ENCODE peak calls at places on chromosome 3, in six cellular contexts. Z is right atrium auricular region, H is dorsolateral prefrontal cortex, B is bronchial epithelial cell, R is lower lobe of right lung, I is colonic mucosa. X is an unnamed sample.

GRCh38 chr3:172256101-172256687 is 192.1 kb downstream of the GHSR start:
- DNase-seq in Z (no peak), H (no peak), B (no peak), R (no peak), I (no peak), X (no peak)

GRCh38 chr3:142285057-142285666 is 59.8 kb upstream of the GK5 start:
- DNase-seq in Z (no peak), H (no peak), B (no peak), R (no peak), I (no peak), X (no peak)

GRCh38 chr3:107710851-107711250 is 188.1 kb downstream of the BBX start:
- DNase-seq in Z (peak; percentile 65), H (no peak), B (peak; percentile 38), R (peak; percentile 57), I (no peak), X (no peak)

GRCh38 chr3:42709621-42710020 is 7.0 kb upstream of the HHATL start:
- DNase-seq in Z (no peak), H (peak; percentile 29), B (no peak), R (peak; percentile 32), I (no peak), X (no peak)

GRCh38 chr3:167861649-167862048 is 126.1 kb downstream of the SERPINI1 start:
- DNase-seq in Z (no peak), H (no peak), B (peak; percentile 81), R (no peak), I (no peak), X (no peak)

GRCh38 chr3:27712136-27713065 is 9.7 kb downstream of the EOMES start:
- DNase-seq in Z (peak; percentile 84), H (no peak), B (peak; percentile 63), R (peak; percentile 78), I (peak; percentile 76), X (peak; percentile 81)

GRCh38 chr3:45236964-45237363 is 10.9 kb upstream of the TMEM158 start:
- DNase-seq in Z (no peak), H (no peak), B (peak; percentile 13), R (no peak), I (no peak), X (no peak)

GRCh38 chr3:97957617-97958311 is 14.5 kb downstream of the RIOX2 start:
- DNase-seq in Z (no peak), H (no peak), B (no peak), R (no peak), I (peak; percentile 25), X (no peak)

GRCh38 chr3:27213450-27213849 is 155.7 kb downstream of the NEK10 start:
- DNase-seq in Z (no peak), H (no peak), B (no peak), R (no peak), I (no peak), X (no peak)

GRCh38 chr3:135138776-135139175 is 343.7 kb downstream of the EPHB1 start:
- DNase-seq in Z (no peak), H (no peak), B (no peak), R (no peak), I (no peak), X (no peak)

GRCh38 chr3:121362035-121362734 is 183.6 kb downstream of the POLQ start:
- DNase-seq in Z (no peak), H (no peak), B (no peak), R (no peak), I (no peak), X (no peak)

GRCh38 chr3:37028329-37028728 is 35.0 kb downstream of the MLH1 start:
- DNase-seq in Z (peak; percentile 78), H (no peak), B (no peak), R (no peak), I (no peak), X (no peak)

GRCh38 chr3:14377838-14378169 is 24.6 kb upstream of the SLC6A6 start:
- DNase-seq in Z (no peak), H (no peak), B (no peak), R (peak; percentile 79), I (no peak), X (no peak)

GRCh38 chr3:104951426-104951825 is 415.3 kb upstream of the ALCAM start:
- DNase-seq in Z (no peak), H (no peak), B (peak; percentile 35), R (no peak), I (no peak), X (no peak)

GRCh38 chr3:56988874-56989433 is 71.5 kb upstream of the SPATA12 start:
- DNase-seq in Z (peak; percentile 84), H (peak; percentile 63), B (peak; percentile 60), R (peak; percentile 60), I (peak; percentile 85), X (peak; percentile 77)

GRCh38 chr3:124883766-124884473 is 3.2 kb downstream of the ITGB5 start:
- DNase-seq in Z (no peak), H (no peak), B (peak; percentile 85), R (no peak), I (no peak), X (no peak)

GRCh38 chr3:17938313-17938712 is 195.9 kb upstream of the TBC1D5 start:
- DNase-seq in Z (no peak), H (no peak), B (no peak), R (no peak), I (no peak), X (no peak)

GRCh38 chr3:24682141-24682547 is 187.5 kb upstream of the THRB start:
- DNase-seq in Z (no peak), H (no peak), B (peak; percentile 77), R (no peak), I (no peak), X (no peak)

GRCh38 chr3:167467848-167468611 is 5.8 kb downstream of the SERPINI2 start:
- DNase-seq in Z (no peak), H (no peak), B (no peak), R (no peak), I (no peak), X (no peak)

GRCh38 chr3:43194490-43195115 is 88.7 kb upstream of the POMGNT2 start:
- DNase-seq in Z (no peak), H (no peak), B (peak; percentile 6), R (no peak), I (peak; percentile 74), X (no peak)

GRCh38 chr3:186476044-186476468 is 68.1 kb downstream of the CRYGS start:
- DNase-seq in Z (no peak), H (peak; percentile 83), B (peak; percentile 40), R (no peak), I (no peak), X (no peak)

GRCh38 chr3:30011237-30011803 is 595.1 kb upstream of the TGFBR2 start:
- DNase-seq in Z (no peak), H (no peak), B (no peak), R (no peak), I (no peak), X (no peak)

DNA sequence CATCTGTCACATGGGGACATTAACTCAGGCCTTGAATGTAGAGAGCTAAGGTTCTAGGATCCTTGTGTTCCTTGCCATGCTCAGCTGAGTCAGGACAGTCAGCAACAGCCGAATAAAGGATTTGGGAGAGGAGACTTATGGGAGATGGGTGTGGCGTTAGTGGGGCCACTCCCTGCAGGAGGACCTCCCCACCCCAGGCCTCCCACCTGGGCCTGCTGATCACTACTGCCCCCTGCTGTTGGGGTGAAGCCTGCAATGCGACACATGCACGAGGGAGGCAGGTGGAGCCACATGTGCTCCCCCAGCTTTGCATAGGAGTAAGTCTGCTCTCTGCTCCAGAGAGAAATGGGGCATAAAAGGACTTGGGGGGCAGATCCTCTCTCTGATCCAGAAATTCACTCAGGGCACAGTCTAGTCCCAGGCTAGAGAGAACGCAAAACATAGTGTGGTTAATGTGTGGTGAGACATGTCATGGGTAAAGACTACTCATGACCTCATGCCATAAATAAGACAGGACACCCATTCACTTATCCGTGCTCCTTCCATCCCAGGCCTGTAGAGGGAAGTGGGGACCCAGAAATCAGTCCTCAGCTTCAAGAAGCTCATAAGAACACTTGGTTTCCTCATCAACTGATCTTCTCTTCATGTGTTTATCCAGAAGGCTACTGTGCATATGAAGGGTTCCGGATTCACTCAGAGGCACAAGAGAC is 19.4 kb downstream of the RBP1 start:
- DNase-seq in Z (peak; percentile 58), H (no peak), B (peak; percentile 47), R (no peak), I (peak; percentile 47), X (peak; percentile 28)
- TF ChIP-seq CTCF in Z (peak; percentile 48), H (peak; percentile 28), B (peak; percentile 51), R (peak; percentile 29), I (peak; percentile 35), X (peak; percentile 39)

DNA sequence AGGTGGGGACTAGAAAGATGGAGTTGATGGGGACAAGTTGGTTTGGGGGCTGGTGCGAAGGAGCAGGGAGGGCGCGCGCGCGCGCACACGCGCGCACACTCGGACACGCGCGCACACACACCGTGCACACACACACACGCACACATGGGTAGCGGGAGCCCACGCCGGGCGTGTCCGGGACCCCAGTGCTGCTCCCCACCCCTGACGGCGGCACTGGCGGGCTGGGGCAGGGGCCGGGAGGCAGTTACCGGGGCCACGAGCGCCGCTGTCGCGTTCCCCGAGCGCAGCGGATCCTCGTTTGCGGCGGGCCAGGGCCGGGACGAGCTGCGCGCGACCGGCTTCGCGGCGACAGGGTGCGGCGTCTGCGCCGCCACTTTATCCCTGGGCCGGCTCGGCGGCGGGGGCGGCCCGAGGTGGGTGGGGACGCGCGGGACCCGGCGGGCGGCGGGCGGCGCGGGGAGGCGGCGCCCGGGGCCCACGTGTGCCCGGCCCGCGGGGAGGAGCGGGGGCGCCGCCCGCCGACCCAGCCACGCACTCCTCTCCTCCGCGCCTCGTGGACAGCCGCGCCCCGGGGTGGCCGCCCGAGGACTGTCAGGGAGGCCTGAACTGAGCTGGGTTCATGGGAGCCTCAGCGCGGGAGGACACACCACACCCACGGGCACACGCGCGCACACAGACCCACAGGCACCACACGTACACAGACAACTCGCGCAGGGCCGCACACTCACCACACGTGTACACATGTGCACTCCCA is 698 bp upstream of the MGLL start:
- DNase-seq in Z (peak; percentile 77), H (no peak), B (no peak), R (peak; percentile 80), I (peak; percentile 64), X (peak; percentile 24)
- TF ChIP-seq CTCF in Z (peak; percentile 70), H (peak; percentile 40), B (peak; percentile 11), R (peak; percentile 18), I (peak; percentile 22), X (no peak)

GRCh38 chr3:130773371-130773770 is 26.7 kb upstream of the PIK3R4 start:
- DNase-seq in Z (no peak), H (no peak), B (no peak), R (no peak), I (no peak), X (no peak)

GRCh38 chr3:130770637-130771036 is 24.0 kb upstream of the PIK3R4 start:
- DNase-seq in Z (no peak), H (no peak), B (no peak), R (no peak), I (no peak), X (no peak)

GRCh38 chr3:130772124-130772523 is 25.5 kb upstream of the PIK3R4 start:
- DNase-seq in Z (no peak), H (no peak), B (no peak), R (no peak), I (no peak), X (no peak)
- TF ChIP-seq CTCF in Z (no peak), H (no peak), B (no peak), R (no peak), I (no peak), X (no peak)

DNA sequence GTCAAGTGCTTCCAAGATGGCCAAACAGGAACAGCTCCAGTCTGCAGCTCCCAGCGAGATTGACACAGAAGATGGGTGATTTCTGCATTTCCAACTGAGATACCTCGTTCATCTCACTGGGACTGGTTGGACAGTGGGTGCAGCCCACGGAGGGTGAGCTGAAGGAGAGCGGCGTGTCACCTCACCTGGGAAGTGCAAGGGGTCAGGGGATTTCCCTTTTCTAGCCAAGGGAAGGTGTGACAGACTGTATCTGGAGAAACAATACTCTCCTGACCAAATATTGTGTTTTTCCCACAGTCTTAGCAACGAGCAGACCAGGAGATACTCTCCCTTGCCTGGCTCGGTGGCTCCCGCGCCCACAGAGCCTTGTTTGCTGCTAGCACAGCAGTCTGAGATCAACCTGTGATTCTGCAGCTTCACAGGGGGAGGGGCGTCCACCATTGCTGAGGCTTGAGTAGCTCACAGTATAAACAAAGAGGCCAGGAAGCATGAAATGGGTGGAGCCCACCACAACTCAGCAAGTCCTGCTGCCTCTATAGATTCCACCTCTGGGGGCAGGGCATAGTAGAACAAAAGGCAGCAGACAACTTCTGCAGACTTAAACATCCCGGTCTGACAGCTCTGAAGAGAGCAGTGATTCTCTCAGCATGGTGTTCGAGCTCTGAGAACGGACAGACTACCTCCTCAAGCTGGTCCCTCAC is 293.5 kb upstream of the SUCLG2 start:
- DNase-seq in Z (no peak), H (no peak), B (no peak), R (no peak), I (no peak), X (peak; percentile 18)
- TF ChIP-seq CTCF in Z (no peak), H (no peak), B (no peak), R (no peak), I (no peak), X (no peak)

X was measured in endothelial cell.